ENCODE peak calls at places on chromosomes 1 and 21, in four cellular contexts. K is fibroblast of the aortic adventitia, O is astrocyte, E is psoas muscle. Y is an unnamed sample.

GRCh38 chr1:97160796-97161195 is 439.2 kb downstream of the PTBP2 start:
- DNase-seq in K (peak; percentile 58), O (peak; percentile 24), E (no peak), Y (peak; percentile 24)

GRCh38 chr21:37224861-37225260 is 42.3 kb downstream of the VPS26C start:
- DNase-seq in K (no peak), O (no peak), E (no peak), Y (no peak)

GRCh38 chr1:199218533-199218932 is 579.7 kb downstream of the PTPRC start:
- DNase-seq in K (no peak), O (no peak), E (no peak), Y (no peak)

GRCh38 chr1:66415830-66416229 is 118.1 kb upstream of the SGIP1 start:
- DNase-seq in K (no peak), O (no peak), E (no peak), Y (no peak)

GRCh38 chr1:3319874-3320245 is 134.6 kb upstream of the ARHGEF16 start:
- DNase-seq in K (peak; percentile 58), O (peak; percentile 25), E (no peak), Y (peak; percentile 53)

GRCh38 chr1:46302091-46303037 is 1.1 kb downstream of the LRRC41 start:
- DNase-seq in K (peak; percentile 49), O (peak; percentile 44), E (peak; percentile 63), Y (peak; percentile 68)

GRCh38 chr1:82317671-82318070 is 516.9 kb downstream of the ADGRL2 start:
- DNase-seq in K (peak; percentile 10), O (peak; percentile 41), E (no peak), Y (no peak)

GRCh38 chr1:4699724-4700301 is 45.4 kb downstream of the AJAP1 start:
- DNase-seq in K (no peak), O (peak; percentile 34), E (no peak), Y (peak; percentile 82)

GRCh38 chr1:89198081-89198480 is 661 bp downstream of the GBP4 start:
- DNase-seq in K (peak; percentile 0), O (no peak), E (no peak), Y (no peak)

GRCh38 chr1:47843059-47843458 is 154.1 kb downstream of the TRABD2B start:
- DNase-seq in K (no peak), O (no peak), E (no peak), Y (no peak)

GRCh38 chr1:32612189-32612881 is 38.0 kb downstream of the ZBTB8OS start:
- DNase-seq in K (peak; percentile 57), O (peak; percentile 58), E (peak; percentile 91), Y (peak; percentile 77)

GRCh38 chr1:192067360-192067759 is 90.9 kb upstream of the RGS18 start:
- DNase-seq in K (no peak), O (no peak), E (no peak), Y (no peak)

GRCh38 chr1:234214911-234215892 is 158.1 kb upstream of the COA6 start:
- DNase-seq in K (no peak), O (no peak), E (no peak), Y (no peak)

GRCh38 chr1:58430355-58431335 is 115.9 kb downstream of the OMA1 start:
- DNase-seq in K (no peak), O (peak; percentile 57), E (no peak), Y (peak; percentile 45)

GRCh38 chr1:81876901-81877750 is 76.4 kb downstream of the ADGRL2 start:
- DNase-seq in K (peak; percentile 58), O (peak; percentile 64), E (no peak), Y (peak; percentile 22)

GRCh38 chr1:33763406-33763805 is 100.5 kb upstream of the HMGB4 start:
- DNase-seq in K (peak; percentile 29), O (peak; percentile 88), E (peak; percentile 20), Y (peak; percentile 64)

GRCh38 chr1:247535402-247535801 is 838 bp downstream of the OR2C3 start:
- DNase-seq in K (no peak), O (no peak), E (no peak), Y (no peak)

GRCh38 chr1:67044631-67045270 is 9.2 kb downstream of the SLC35D1 start:
- DNase-seq in K (no peak), O (no peak), E (no peak), Y (no peak)

GRCh38 chr1:27878787-27879335 is 6.5 kb downstream of the THEMIS2 start:
- DNase-seq in K (no peak), O (no peak), E (no peak), Y (no peak)

GRCh38 chr1:23376890-23377811 is 7.5 kb upstream of the ZNF436 start:
- DNase-seq in K (peak; percentile 68), O (peak; percentile 90), E (peak; percentile 73), Y (peak; percentile 85)

GRCh38 chr1:6613361-6614018 is at the start of gene PHF13:
- DNase-seq in K (peak; percentile 98), O (peak; percentile 95), E (peak; percentile 100), Y (peak; percentile 99)

GRCh38 chr1:240000634-240001033 is 91.0 kb upstream of the FMN2 start:
- DNase-seq in K (peak; percentile 77), O (peak; percentile 53), E (no peak), Y (peak; percentile 63)

GRCh38 chr1:210244746-210245367 is 12.3 kb downstream of the SERTAD4 start:
- DNase-seq in K (peak; percentile 54), O (peak; percentile 78), E (no peak), Y (peak; percentile 79)

GRCh38 chr1:29831500-29832117 is 595.3 kb downstream of the PTPRU start:
- DNase-seq in K (no peak), O (no peak), E (no peak), Y (no peak)

GRCh38 chr1:179599623-179600249 is 8.1 kb downstream of the TDRD5 start:
- DNase-seq in K (peak; percentile 21), O (peak; percentile 14), E (no peak), Y (peak; percentile 15)

GRCh38 chr1:62676606-62677356 is 11.4 kb downstream of the DOCK7 start:
- DNase-seq in K (peak; percentile 65), O (peak; percentile 55), E (no peak), Y (peak; percentile 80)

GRCh38 chr1:28545246-28545628 is 7.6 kb upstream of the TRNAU1AP start:
- DNase-seq in K (no peak), O (no peak), E (no peak), Y (no peak)

GRCh38 chr1:197471248-197472035 is 203.4 kb downstream of the CRB1 start:
- DNase-seq in K (peak; percentile 69), O (peak; percentile 28), E (no peak), Y (no peak)

GRCh38 chr1:117838911-117839310 is 90.5 kb downstream of the GDAP2 start:
- DNase-seq in K (peak; percentile 75), O (peak; percentile 86), E (no peak), Y (peak; percentile 88)

GRCh38 chr21:17818158-17819113 is 720 bp downstream of the C21orf91 start:
- DNase-seq in K (peak; percentile 35), O (peak; percentile 16), E (no peak), Y (peak; percentile 20)

GRCh38 chr1:228483789-228484188 is 3.4 kb upstream of the RNF187 start:
- DNase-seq in K (no peak), O (no peak), E (no peak), Y (no peak)

GRCh38 chr1:76408303-76408702 is 333.8 kb downstream of the ST6GALNAC3 start:
- DNase-seq in K (no peak), O (no peak), E (no peak), Y (no peak)

GRCh38 chr1:24071941-24072340 is 40.0 kb downstream of the MYOM3 start:
- DNase-seq in K (no peak), O (no peak), E (no peak), Y (no peak)

GRCh38 chr1:68228833-68229232 is 3.5 kb downstream of the WLS start:
- DNase-seq in K (peak; percentile 74), O (no peak), E (no peak), Y (peak; percentile 48)

GRCh38 chr1:161020573-161021167 is at the start of gene F11R:
- DNase-seq in K (no peak), O (no peak), E (peak; percentile 23), Y (no peak)

DNA sequence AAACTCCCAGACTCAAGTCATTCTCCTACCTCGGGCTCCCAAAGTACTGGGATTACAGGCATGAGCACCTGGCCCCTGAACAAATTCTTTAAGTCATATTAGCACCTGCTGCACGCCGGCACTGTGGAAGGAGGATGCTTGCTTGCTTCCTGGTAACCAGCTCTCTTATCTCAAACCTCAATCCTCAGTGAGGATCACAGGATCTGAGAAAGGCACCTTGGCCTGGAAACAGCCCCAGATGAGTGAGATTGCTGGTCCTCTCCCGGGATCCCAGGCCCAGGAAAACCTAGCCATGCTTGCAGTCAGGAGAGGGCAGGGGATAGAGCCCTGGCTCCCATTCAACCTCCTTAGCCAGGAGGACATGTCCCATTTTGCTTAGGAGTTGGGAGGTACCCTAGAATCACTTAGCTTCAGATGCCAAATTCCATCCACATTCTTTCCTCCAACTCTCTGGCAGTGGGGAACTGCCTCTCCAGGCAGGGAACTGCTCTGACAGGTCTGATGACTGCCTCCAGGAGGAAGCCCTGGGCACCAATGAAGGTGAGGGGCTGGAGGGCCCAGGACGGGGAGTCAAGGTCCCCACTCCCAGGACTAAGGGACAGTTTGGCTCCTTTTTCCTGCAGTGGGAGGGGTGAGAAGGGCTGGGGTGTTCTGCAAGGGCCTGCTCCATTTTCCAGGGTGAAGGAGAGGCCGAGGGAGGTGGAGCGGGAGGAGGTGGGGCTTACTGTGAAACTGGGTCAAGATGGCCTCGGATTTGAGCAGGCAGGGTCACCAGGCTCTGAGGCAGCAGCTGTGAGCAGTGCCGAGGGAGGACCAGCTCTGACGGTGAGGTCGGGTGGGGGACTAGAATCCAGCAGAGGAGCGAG is 9.5 kb downstream of the GPR37L1 start:
- DNase-seq in K (peak; percentile 48), O (no peak), E (peak; percentile 68), Y (peak; percentile 35)
- TF ChIP-seq CTCF in K (no peak), O (no peak), E (no peak), Y (no peak)

GRCh38 chr1:87296220-87296619 is 32.5 kb upstream of the LMO4 start:
- DNase-seq in K (no peak), O (no peak), E (no peak), Y (no peak)
- H3K4me3 ChIP-seq in K (no peak overlapping the region), O (no peak overlapping the region), E (no peak overlapping the region), Y (no peak overlapping the region)

DNA sequence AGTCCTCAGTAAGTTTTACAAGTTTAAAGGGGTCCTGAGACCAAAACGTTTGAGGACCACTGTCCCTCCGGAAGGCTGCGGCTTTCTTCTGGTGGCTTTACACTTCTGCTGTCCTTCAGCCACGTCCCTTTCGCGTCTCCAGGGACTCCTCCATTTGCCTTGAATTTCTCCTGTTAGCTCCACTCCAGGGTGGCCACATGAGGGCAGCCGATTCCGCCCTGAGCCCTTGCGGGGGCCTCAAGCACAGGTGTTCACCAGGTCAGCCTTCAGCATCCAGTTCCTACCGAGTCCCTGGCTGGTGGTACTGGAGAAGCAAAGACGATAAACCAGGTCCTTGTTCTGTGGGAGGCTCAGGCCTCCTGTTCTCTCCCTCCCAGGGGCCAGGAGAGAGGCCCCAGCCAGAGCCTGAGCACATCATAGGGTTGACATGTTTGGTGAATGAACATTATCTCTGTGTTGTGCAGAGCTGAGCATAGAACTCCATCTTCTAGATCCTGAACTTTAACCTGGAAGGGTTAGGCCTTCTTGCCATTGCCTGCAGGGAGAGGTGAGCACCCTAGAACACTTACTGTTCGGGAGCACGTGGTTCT is 27.4 kb upstream of the COQ8A start:
- DNase-seq in K (peak; percentile 20), O (no peak), E (peak; percentile 56), Y (no peak)
- TF ChIP-seq CTCF in K (peak; percentile 55), O (peak; percentile 28), E (peak; percentile 78), Y (peak; percentile 39)

GRCh38 chr21:45324430-45325205 is 36.9 kb upstream of the POFUT2 start:
- DNase-seq in K (no peak), O (no peak), E (peak; percentile 13), Y (no peak)
- H3K4me3 ChIP-seq in K (no peak overlapping the region), O (no peak overlapping the region), E (no peak overlapping the region), Y (no peak overlapping the region)

Y was measured in AG10803.